ENCODE peak calls at places on chromosomes 16 and 17, in seven cellular contexts. One of them, this sample, is unnamed.

GRCh38 chr16:13959626-13960025 is 39.7 kb downstream of the ERCC4 start:
- DNase-seq in GM13976: no peak
- DNase-seq in activated effector memory CD4-positive, alpha-beta T cell treated with anti-CD3 and anti-CD28 coated beads, Interleukin-2, amount 50 U/mL, for 16 hours: no peak
- DNase-seq in heart right ventricle: no peak
- DNase-seq in AG20443: no peak
- DNase-seq in ureter: no peak
- DNase-seq in B cell: no peak
- DNase-seq in this sample: no peak

GRCh38 chr17:31580331-31581021 is 189.0 kb downstream of the RAB11FIP4 start:
- DNase-seq in GM13976: peak; percentile 61
- DNase-seq in activated effector memory CD4-positive, alpha-beta T cell treated with anti-CD3 and anti-CD28 coated beads, Interleukin-2, amount 50 U/mL, for 16 hours: no peak
- DNase-seq in heart right ventricle: no peak
- DNase-seq in AG20443: peak; percentile 78
- DNase-seq in ureter: no peak
- DNase-seq in B cell: peak; percentile 7
- DNase-seq in this sample: no peak

GRCh38 chr16:81752225-81752875 is 26.7 kb upstream of the PLCG2 start:
- DNase-seq in GM13976: peak; percentile 86
- DNase-seq in activated effector memory CD4-positive, alpha-beta T cell treated with anti-CD3 and anti-CD28 coated beads, Interleukin-2, amount 50 U/mL, for 16 hours: no peak
- DNase-seq in heart right ventricle: peak; percentile 56
- DNase-seq in AG20443: peak; percentile 50
- DNase-seq in ureter: peak; percentile 62
- DNase-seq in B cell: peak; percentile 71
- DNase-seq in this sample: peak; percentile 55

GRCh38 chr17:8832711-8833352 is 33.7 kb upstream of the MFSD6L start:
- DNase-seq in GM13976: peak; percentile 66
- DNase-seq in activated effector memory CD4-positive, alpha-beta T cell treated with anti-CD3 and anti-CD28 coated beads, Interleukin-2, amount 50 U/mL, for 16 hours: peak; percentile 75
- DNase-seq in heart right ventricle: peak; percentile 31
- DNase-seq in AG20443: peak; percentile 39
- DNase-seq in ureter: no peak
- DNase-seq in B cell: peak; percentile 62
- DNase-seq in this sample: no peak

GRCh38 chr17:72387969-72388368 is 267.1 kb downstream of the SOX9 start:
- DNase-seq in GM13976: no peak
- DNase-seq in activated effector memory CD4-positive, alpha-beta T cell treated with anti-CD3 and anti-CD28 coated beads, Interleukin-2, amount 50 U/mL, for 16 hours: no peak
- DNase-seq in heart right ventricle: no peak
- DNase-seq in AG20443: no peak
- DNase-seq in ureter: no peak
- DNase-seq in B cell: no peak
- DNase-seq in this sample: no peak

GRCh38 chr16:11100239-11100750 is 155.7 kb downstream of the SOCS1 start:
- DNase-seq in GM13976: peak; percentile 75
- DNase-seq in activated effector memory CD4-positive, alpha-beta T cell treated with anti-CD3 and anti-CD28 coated beads, Interleukin-2, amount 50 U/mL, for 16 hours: peak; percentile 75
- DNase-seq in heart right ventricle: peak; percentile 53
- DNase-seq in AG20443: peak; percentile 91
- DNase-seq in ureter: peak; percentile 61
- DNase-seq in B cell: no peak
- DNase-seq in this sample: no peak

GRCh38 chr17:82372591-82373452 is 1.3 kb downstream of the UTS2R start:
- DNase-seq in GM13976: no peak
- DNase-seq in activated effector memory CD4-positive, alpha-beta T cell treated with anti-CD3 and anti-CD28 coated beads, Interleukin-2, amount 50 U/mL, for 16 hours: no peak
- DNase-seq in heart right ventricle: no peak
- DNase-seq in AG20443: no peak
- DNase-seq in ureter: no peak
- DNase-seq in B cell: peak; percentile 65
- DNase-seq in this sample: no peak

GRCh38 chr17:15966183-15966878 is 21.4 kb downstream of the ADORA2B start:
- DNase-seq in GM13976: no peak
- DNase-seq in activated effector memory CD4-positive, alpha-beta T cell treated with anti-CD3 and anti-CD28 coated beads, Interleukin-2, amount 50 U/mL, for 16 hours: no peak
- DNase-seq in heart right ventricle: no peak
- DNase-seq in AG20443: no peak
- DNase-seq in ureter: no peak
- DNase-seq in B cell: no peak
- DNase-seq in this sample: peak; percentile 33

GRCh38 chr16:30371248-30371816 is 1.0 kb upstream of the TBC1D10B start:
- DNase-seq in GM13976: no peak
- DNase-seq in activated effector memory CD4-positive, alpha-beta T cell treated with anti-CD3 and anti-CD28 coated beads, Interleukin-2, amount 50 U/mL, for 16 hours: no peak
- DNase-seq in heart right ventricle: no peak
- DNase-seq in AG20443: no peak
- DNase-seq in ureter: no peak
- DNase-seq in B cell: no peak
- DNase-seq in this sample: no peak

GRCh38 chr17:41982026-41982989 is 15.7 kb downstream of the CNP start:
- DNase-seq in GM13976: no peak
- DNase-seq in activated effector memory CD4-positive, alpha-beta T cell treated with anti-CD3 and anti-CD28 coated beads, Interleukin-2, amount 50 U/mL, for 16 hours: no peak
- DNase-seq in heart right ventricle: no peak
- DNase-seq in AG20443: no peak
- DNase-seq in ureter: no peak
- DNase-seq in B cell: no peak
- DNase-seq in this sample: no peak

GRCh38 chr16:20899503-20900298 is 457 bp downstream of the DCUN1D3 start:
- DNase-seq in GM13976: peak; percentile 55
- DNase-seq in activated effector memory CD4-positive, alpha-beta T cell treated with anti-CD3 and anti-CD28 coated beads, Interleukin-2, amount 50 U/mL, for 16 hours: no peak
- DNase-seq in heart right ventricle: no peak
- DNase-seq in AG20443: peak; percentile 24
- DNase-seq in ureter: no peak
- DNase-seq in B cell: peak; percentile 55
- DNase-seq in this sample: peak; percentile 7

This sample was measured in head of caudate nucleus.